ENCODE peak calls at places on chromosomes 5 and 9, in eight cellular contexts. V is upper lobe of left lung, E is vagina, N is GM23338, C is H1, X is spleen, U is suprapubic skin, Z is transverse colon. S is an unnamed sample.

GRCh38 chr9:131346559-131346958 is 47.3 kb upstream of the PRRC2B start:
- DNase-seq in X (peak; percentile 3), C (no peak), Z (no peak), E (no peak), V (no peak), N (no peak), U (no peak), S (no peak)

GRCh38 chr5:150580917-150581316 is 59.5 kb upstream of the SYNPO start:
- DNase-seq in N (no peak), Z (no peak), E (no peak), U (no peak), V (no peak), X (no peak), C (no peak), S (no peak)

GRCh38 chr9:88809371-88809770 is 181.9 kb upstream of the S1PR3 start:
- DNase-seq in V (no peak), N (no peak), C (no peak), U (peak; percentile 48), Z (no peak), E (no peak), X (no peak), S (no peak)

GRCh38 chr5:132266031-132266835 is 8.7 kb downstream of the PDLIM4 start:
- DNase-seq in N (no peak), V (no peak), E (peak; percentile 72), C (peak; percentile 38), Z (no peak), U (no peak), X (peak; percentile 64), S (no peak)

GRCh38 chr5:128877476-128877875 is 87.8 kb upstream of the SLC27A6 start:
- DNase-seq in V (no peak), E (no peak), N (peak; percentile 21), U (no peak), C (no peak), X (no peak), Z (no peak), S (no peak)

GRCh38 chr5:14190194-14191164 is 47.3 kb downstream of the TRIO start:
- DNase-seq in U (no peak), N (no peak), E (no peak), X (no peak), V (no peak), Z (no peak), C (no peak), S (no peak)

GRCh38 chr9:85112933-85113418 is 443.4 kb downstream of the NTRK2 start:
- DNase-seq in U (no peak), N (no peak), Z (no peak), E (no peak), X (no peak), C (no peak), V (no peak), S (no peak)

GRCh38 chr5:1435369-1435768 is 9.9 kb downstream of the SLC6A3 start:
- DNase-seq in N (no peak), E (no peak), U (peak; percentile 67), C (no peak), Z (no peak), X (no peak), V (no peak), S (no peak)

GRCh38 chr5:79229357-79230174 is 6.4 kb upstream of the JMY start:
- DNase-seq in N (no peak), V (no peak), Z (no peak), X (peak; percentile 27), C (no peak), E (no peak), U (peak; percentile 11), S (no peak)

GRCh38 chr5:179227196-179227577 is 118.1 kb downstream of the ADAMTS2 start:
- DNase-seq in E (no peak), X (peak; percentile 48), V (no peak), C (no peak), U (peak; percentile 56), N (no peak), Z (no peak), S (no peak)

GRCh38 chr5:71986101-71986500 is 121.2 kb upstream of the MAP1B start:
- DNase-seq in C (no peak), V (no peak), E (no peak), N (no peak), U (no peak), X (no peak), Z (no peak), S (no peak)

GRCh38 chr9:126678989-126679388 is 65.3 kb downstream of the LMX1B start:
- DNase-seq in E (no peak), V (no peak), U (no peak), C (no peak), X (no peak), Z (no peak), N (no peak), S (no peak)

GRCh38 chr9:8679405-8679951 is 879.9 kb upstream of the DMAC1 start:
- DNase-seq in E (no peak), U (no peak), Z (no peak), N (no peak), C (no peak), X (no peak), V (no peak), S (no peak)

GRCh38 chr9:69234683-69235082 is 60.6 kb downstream of the TJP2 start:
- DNase-seq in C (no peak), X (no peak), Z (no peak), V (no peak), E (no peak), U (no peak), N (no peak), S (no peak)

GRCh38 chr9:75962186-75963036 is 71.9 kb downstream of the PCSK5 start:
- DNase-seq in E (no peak), X (no peak), C (no peak), Z (no peak), U (no peak), V (peak; percentile 61), N (no peak), S (no peak)

GRCh38 chr9:70484232-70485130 is 70.0 kb upstream of the KLF9 start:
- DNase-seq in U (no peak), E (no peak), X (no peak), V (no peak), C (no peak), Z (peak; percentile 42), N (peak; percentile 84), S (peak; percentile 46)

GRCh38 chr5:82356808-82357671 is 78.9 kb upstream of the RPS23 start:
- DNase-seq in N (peak; percentile 27), Z (peak; percentile 64), V (no peak), X (no peak), E (no peak), C (no peak), U (peak; percentile 90), S (peak; percentile 39)
- TF ChIP-seq POLR2AphosphoS5 in N (no peak), Z (no peak), V (peak; percentile 44), X (peak; percentile 64), E (no peak), C (no peak), U (no peak), S (peak; percentile 20)

GRCh38 chr5:58462154-58462553 is 2.3 kb upstream of the PLK2 start:
- DNase-seq in Z (peak; percentile 15), V (no peak), U (no peak), C (no peak), E (no peak), N (peak; percentile 28), X (no peak), S (no peak)

GRCh38 chr5:58462623-58463230 is 2.8 kb upstream of the PLK2 start:
- DNase-seq in C (no peak), E (no peak), X (no peak), Z (peak; percentile 32), N (peak; percentile 60), V (no peak), U (no peak), S (peak; percentile 33)

GRCh38 chr5:58469895-58470294 is 10.0 kb upstream of the PLK2 start:
- DNase-seq in N (no peak), V (no peak), U (no peak), C (no peak), Z (no peak), X (no peak), E (no peak), S (no peak)

GRCh38 chr5:58466939-58467338 is 7.1 kb upstream of the PLK2 start:
- DNase-seq in C (no peak), V (no peak), Z (peak; percentile 29), E (no peak), N (peak; percentile 57), U (no peak), X (no peak), S (peak; percentile 29)
- TF ChIP-seq CTCF in C (no peak), V (no peak), Z (no peak), E (no peak), N (no peak), U (no peak), X (no peak), S (no peak)

DNA sequence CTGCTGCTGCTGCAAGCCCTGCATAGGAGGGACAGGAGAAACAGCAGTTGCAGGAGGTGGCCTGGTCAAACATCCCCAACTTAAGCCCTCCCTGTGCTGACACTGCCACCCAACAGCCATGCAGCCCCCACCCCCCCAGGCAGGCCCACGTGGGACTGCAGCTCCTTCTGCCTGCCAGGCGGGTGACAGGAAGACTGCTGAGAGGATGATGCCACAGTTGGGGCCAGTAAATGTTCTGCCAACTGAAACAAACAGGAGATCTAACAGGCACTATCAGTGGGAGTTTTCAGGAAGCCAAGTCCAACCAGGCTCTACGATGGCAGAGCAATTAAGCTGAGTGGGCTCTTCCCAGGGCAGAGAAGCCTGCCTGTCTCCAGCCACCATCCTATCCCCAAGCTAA is 31.1 kb downstream of the DIRAS2 start:
- DNase-seq in X (no peak), U (no peak), N (no peak), V (no peak), E (no peak), Z (no peak), C (no peak), S (no peak)
- H3K4me1 ChIP-seq in X (no peaks in the 10 kb centered on the region), U (no peaks in the 10 kb centered on the region), N (no peaks in the 10 kb centered on the region), V (no peaks in the 10 kb centered on the region), E (no peaks in the 10 kb centered on the region), Z (no peaks in the 10 kb centered on the region), C (no peaks in the 10 kb centered on the region), S (no peaks in the 10 kb centered on the region)

DNA sequence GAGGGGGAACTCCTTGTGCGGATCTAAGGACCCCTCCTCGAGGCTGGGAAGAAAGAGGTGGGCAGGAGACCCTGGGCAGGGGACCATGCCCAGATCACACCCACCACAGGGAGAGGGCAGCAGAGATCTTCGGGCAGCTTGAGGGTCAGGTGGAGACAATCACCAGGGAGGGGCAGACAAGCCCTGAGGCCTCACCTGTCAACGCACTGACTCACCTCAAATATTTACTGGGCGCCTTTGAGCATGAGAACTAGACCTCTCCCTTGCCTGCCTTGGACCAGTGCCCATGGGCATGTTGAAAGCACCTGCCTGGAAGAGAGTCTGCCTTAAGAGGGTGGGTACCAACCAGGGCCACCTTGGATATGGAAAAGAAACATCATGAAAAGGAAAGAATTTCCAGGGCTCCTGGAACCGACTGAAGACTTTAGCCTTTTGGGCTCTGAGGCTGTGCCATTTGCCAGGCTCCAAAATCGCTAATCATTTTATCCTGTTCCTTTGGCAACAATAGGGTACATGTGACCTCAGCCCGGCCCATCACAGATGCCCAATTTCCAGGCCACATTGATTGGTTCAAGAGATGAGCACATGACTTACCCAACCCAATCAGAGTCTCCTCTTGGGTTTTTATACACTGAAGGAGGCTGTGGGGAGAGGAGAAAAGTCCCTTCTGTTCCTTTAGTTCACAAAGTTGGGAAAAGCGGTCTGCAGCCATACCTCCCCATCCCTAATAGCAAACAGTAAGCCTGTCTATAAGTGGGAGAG is 10.4 kb upstream of the SPINK4 start:
- DNase-seq in V (no peak), E (no peak), U (no peak), X (no peak), N (peak; percentile 33), Z (peak; percentile 93), C (no peak), S (peak; percentile 90)
- TF ChIP-seq POLR2AphosphoS5 in V (no peak), E (peak; percentile 34), U (no peak), X (no peak), N (no peak), Z (peak; percentile 84), C (no peak), S (peak; percentile 33)